ENCODE peak calls at places on chromosome 19, in ten cellular contexts. One of them, this sample, is unnamed.

GRCh38 chr19:44985445-44985844 is 15.8 kb upstream of the RELB start:
- DNase-seq in IMR-90: no peak
- DNase-seq in WERI-Rb-1: no peak
- DNase-seq in ovary: no peak
- DNase-seq in breast epithelium: no peak
- DNase-seq in colonic mucosa: no peak
- DNase-seq in pancreas: no peak
- DNase-seq in naive thymus-derived CD4-positive, alpha-beta T cell: no peak
- DNase-seq in left ventricle myocardium inferior: no peak
- DNase-seq in OCI-LY7: no peak
- DNase-seq in this sample: no peak

GRCh38 chr19:18586311-18586710 is 2.3 kb upstream of the REX1BD start:
- DNase-seq in IMR-90: no peak
- DNase-seq in WERI-Rb-1: no peak
- DNase-seq in ovary: no peak
- DNase-seq in breast epithelium: no peak
- DNase-seq in colonic mucosa: no peak
- DNase-seq in pancreas: no peak
- DNase-seq in naive thymus-derived CD4-positive, alpha-beta T cell: no peak
- DNase-seq in left ventricle myocardium inferior: no peak
- DNase-seq in OCI-LY7: peak; percentile 62
- DNase-seq in this sample: no peak

GRCh38 chr19:12733369-12733896 is 1.1 kb downstream of the TRIR start:
- DNase-seq in IMR-90: peak; percentile 45
- DNase-seq in WERI-Rb-1: peak; percentile 58
- DNase-seq in ovary: no peak
- DNase-seq in breast epithelium: no peak
- DNase-seq in colonic mucosa: peak; percentile 28
- DNase-seq in pancreas: no peak
- DNase-seq in naive thymus-derived CD4-positive, alpha-beta T cell: no peak
- DNase-seq in left ventricle myocardium inferior: no peak
- DNase-seq in OCI-LY7: peak; percentile 74
- DNase-seq in this sample: no peak

GRCh38 chr19:22603518-22604440 is 30.3 kb upstream of the ZNF492 start:
- DNase-seq in IMR-90: no peak
- DNase-seq in WERI-Rb-1: no peak
- DNase-seq in ovary: no peak
- DNase-seq in breast epithelium: no peak
- DNase-seq in colonic mucosa: no peak
- DNase-seq in pancreas: no peak
- DNase-seq in naive thymus-derived CD4-positive, alpha-beta T cell: no peak
- DNase-seq in left ventricle myocardium inferior: no peak
- DNase-seq in OCI-LY7: no peak
- DNase-seq in this sample: no peak

GRCh38 chr19:45440873-45441654 is 17.3 kb upstream of the ERCC1 start:
- DNase-seq in IMR-90: peak; percentile 57
- DNase-seq in WERI-Rb-1: peak; percentile 51
- DNase-seq in ovary: no peak
- DNase-seq in breast epithelium: no peak
- DNase-seq in colonic mucosa: no peak
- DNase-seq in pancreas: no peak
- DNase-seq in naive thymus-derived CD4-positive, alpha-beta T cell: no peak
- DNase-seq in left ventricle myocardium inferior: no peak
- DNase-seq in OCI-LY7: no peak
- DNase-seq in this sample: no peak

GRCh38 chr19:35090795-35091214 is 24.8 kb upstream of the FXYD3 start:
- DNase-seq in IMR-90: no peak
- DNase-seq in WERI-Rb-1: peak; percentile 27
- DNase-seq in ovary: no peak
- DNase-seq in breast epithelium: no peak
- DNase-seq in colonic mucosa: no peak
- DNase-seq in pancreas: peak; percentile 76
- DNase-seq in naive thymus-derived CD4-positive, alpha-beta T cell: no peak
- DNase-seq in left ventricle myocardium inferior: no peak
- DNase-seq in OCI-LY7: no peak
- DNase-seq in this sample: no peak

GRCh38 chr19:43525836-43526771 is 897 bp downstream of the ETHE1 start:
- DNase-seq in IMR-90: peak; percentile 9
- DNase-seq in WERI-Rb-1: no peak
- DNase-seq in ovary: peak; percentile 42
- DNase-seq in breast epithelium: no peak
- DNase-seq in colonic mucosa: peak; percentile 87
- DNase-seq in pancreas: no peak
- DNase-seq in naive thymus-derived CD4-positive, alpha-beta T cell: no peak
- DNase-seq in left ventricle myocardium inferior: peak; percentile 20
- DNase-seq in OCI-LY7: no peak
- DNase-seq in this sample: no peak

GRCh38 chr19:8307965-8308866 is at the start of gene CD320:
- DNase-seq in IMR-90: peak; percentile 87
- DNase-seq in WERI-Rb-1: peak; percentile 91
- DNase-seq in ovary: peak; percentile 89
- DNase-seq in breast epithelium: peak; percentile 85
- DNase-seq in colonic mucosa: peak; percentile 93
- DNase-seq in pancreas: peak; percentile 85
- DNase-seq in naive thymus-derived CD4-positive, alpha-beta T cell: peak; percentile 84
- DNase-seq in left ventricle myocardium inferior: peak; percentile 92
- DNase-seq in OCI-LY7: peak; percentile 90
- DNase-seq in this sample: peak; percentile 90

GRCh38 chr19:38318595-38319142 is 976 bp upstream of the KCNK6 start:
- DNase-seq in IMR-90: no peak
- DNase-seq in WERI-Rb-1: no peak
- DNase-seq in ovary: no peak
- DNase-seq in breast epithelium: no peak
- DNase-seq in colonic mucosa: no peak
- DNase-seq in pancreas: no peak
- DNase-seq in naive thymus-derived CD4-positive, alpha-beta T cell: no peak
- DNase-seq in left ventricle myocardium inferior: peak; percentile 55
- DNase-seq in OCI-LY7: no peak
- DNase-seq in this sample: no peak

GRCh38 chr19:5434970-5435641 is 20.1 kb upstream of the ZNRF4 start:
- DNase-seq in IMR-90: peak; percentile 94
- DNase-seq in WERI-Rb-1: no peak
- DNase-seq in ovary: no peak
- DNase-seq in breast epithelium: no peak
- DNase-seq in colonic mucosa: no peak
- DNase-seq in pancreas: no peak
- DNase-seq in naive thymus-derived CD4-positive, alpha-beta T cell: no peak
- DNase-seq in left ventricle myocardium inferior: no peak
- DNase-seq in OCI-LY7: no peak
- DNase-seq in this sample: no peak

GRCh38 chr19:45939792-45940514 is 25.4 kb upstream of the NANOS2 start:
- DNase-seq in IMR-90: no peak
- DNase-seq in WERI-Rb-1: no peak
- DNase-seq in ovary: no peak
- DNase-seq in breast epithelium: no peak
- DNase-seq in colonic mucosa: no peak
- DNase-seq in pancreas: no peak
- DNase-seq in naive thymus-derived CD4-positive, alpha-beta T cell: no peak
- DNase-seq in left ventricle myocardium inferior: no peak
- DNase-seq in OCI-LY7: no peak
- DNase-seq in this sample: no peak

GRCh38 chr19:10708261-10708660 is 7.0 kb downstream of the QTRT1 start:
- DNase-seq in IMR-90: no peak
- DNase-seq in WERI-Rb-1: no peak
- DNase-seq in ovary: no peak
- DNase-seq in breast epithelium: no peak
- DNase-seq in colonic mucosa: no peak
- DNase-seq in pancreas: no peak
- DNase-seq in naive thymus-derived CD4-positive, alpha-beta T cell: no peak
- DNase-seq in left ventricle myocardium inferior: no peak
- DNase-seq in OCI-LY7: no peak
- DNase-seq in this sample: no peak

GRCh38 chr19:7516281-7516862 is 469 bp downstream of the ZNF358 start:
- DNase-seq in IMR-90: no peak
- DNase-seq in WERI-Rb-1: no peak
- DNase-seq in ovary: peak; percentile 25
- DNase-seq in breast epithelium: no peak
- DNase-seq in colonic mucosa: no peak
- DNase-seq in pancreas: no peak
- DNase-seq in naive thymus-derived CD4-positive, alpha-beta T cell: no peak
- DNase-seq in left ventricle myocardium inferior: no peak
- DNase-seq in OCI-LY7: no peak
- DNase-seq in this sample: no peak

GRCh38 chr19:47097396-47098217 is 16.0 kb downstream of the ZC3H4 start:
- DNase-seq in IMR-90: no peak
- DNase-seq in WERI-Rb-1: peak; percentile 81
- DNase-seq in ovary: no peak
- DNase-seq in breast epithelium: no peak
- DNase-seq in colonic mucosa: peak; percentile 42
- DNase-seq in pancreas: no peak
- DNase-seq in naive thymus-derived CD4-positive, alpha-beta T cell: no peak
- DNase-seq in left ventricle myocardium inferior: peak; percentile 50
- DNase-seq in OCI-LY7: no peak
- DNase-seq in this sample: no peak

GRCh38 chr19:15198006-15198356 is 2.8 kb downstream of the NOTCH3 start:
- DNase-seq in IMR-90: no peak
- DNase-seq in WERI-Rb-1: no peak
- DNase-seq in ovary: no peak
- DNase-seq in breast epithelium: no peak
- DNase-seq in colonic mucosa: peak; percentile 38
- DNase-seq in pancreas: no peak
- DNase-seq in naive thymus-derived CD4-positive, alpha-beta T cell: no peak
- DNase-seq in left ventricle myocardium inferior: no peak
- DNase-seq in OCI-LY7: no peak
- DNase-seq in this sample: no peak

GRCh38 chr19:13066231-13066630 is 36.4 kb downstream of the LYL1 start:
- DNase-seq in IMR-90: no peak
- DNase-seq in WERI-Rb-1: no peak
- DNase-seq in ovary: no peak
- DNase-seq in breast epithelium: no peak
- DNase-seq in colonic mucosa: no peak
- DNase-seq in pancreas: no peak
- DNase-seq in naive thymus-derived CD4-positive, alpha-beta T cell: no peak
- DNase-seq in left ventricle myocardium inferior: no peak
- DNase-seq in OCI-LY7: no peak
- DNase-seq in this sample: no peak

GRCh38 chr19:44757735-44758505 is 9.4 kb downstream of the BCL3 start:
- DNase-seq in IMR-90: peak; percentile 63
- DNase-seq in WERI-Rb-1: no peak
- DNase-seq in ovary: peak; percentile 76
- DNase-seq in breast epithelium: no peak
- DNase-seq in colonic mucosa: no peak
- DNase-seq in pancreas: peak; percentile 56
- DNase-seq in naive thymus-derived CD4-positive, alpha-beta T cell: no peak
- DNase-seq in left ventricle myocardium inferior: peak; percentile 88
- DNase-seq in OCI-LY7: no peak
- DNase-seq in this sample: no peak

GRCh38 chr19:39502640-39503417 is 4.1 kb downstream of the DLL3 start:
- DNase-seq in IMR-90: peak; percentile 73
- DNase-seq in WERI-Rb-1: peak; percentile 76
- DNase-seq in ovary: peak; percentile 41
- DNase-seq in breast epithelium: no peak
- DNase-seq in colonic mucosa: peak; percentile 59
- DNase-seq in pancreas: peak; percentile 35
- DNase-seq in naive thymus-derived CD4-positive, alpha-beta T cell: peak; percentile 78
- DNase-seq in left ventricle myocardium inferior: peak; percentile 52
- DNase-seq in OCI-LY7: peak; percentile 92
- DNase-seq in this sample: peak; percentile 86

GRCh38 chr19:11208526-11209471 is 11.5 kb upstream of the KANK2 start:
- DNase-seq in IMR-90: no peak
- DNase-seq in WERI-Rb-1: no peak
- DNase-seq in ovary: no peak
- DNase-seq in breast epithelium: no peak
- DNase-seq in colonic mucosa: no peak
- DNase-seq in pancreas: no peak
- DNase-seq in naive thymus-derived CD4-positive, alpha-beta T cell: no peak
- DNase-seq in left ventricle myocardium inferior: no peak
- DNase-seq in OCI-LY7: no peak
- DNase-seq in this sample: no peak

GRCh38 chr19:48683349-48683748 is 10.5 kb upstream of the NTN5 start:
- DNase-seq in IMR-90: peak; percentile 19
- DNase-seq in WERI-Rb-1: no peak
- DNase-seq in ovary: peak; percentile 43
- DNase-seq in breast epithelium: no peak
- DNase-seq in colonic mucosa: no peak
- DNase-seq in pancreas: no peak
- DNase-seq in naive thymus-derived CD4-positive, alpha-beta T cell: no peak
- DNase-seq in left ventricle myocardium inferior: peak; percentile 66
- DNase-seq in OCI-LY7: peak; percentile 57
- DNase-seq in this sample: peak; percentile 22

GRCh38 chr19:45171211-45171623 is 6.8 kb downstream of the TRAPPC6A start:
- DNase-seq in IMR-90: no peak
- DNase-seq in WERI-Rb-1: no peak
- DNase-seq in ovary: no peak
- DNase-seq in breast epithelium: no peak
- DNase-seq in colonic mucosa: no peak
- DNase-seq in pancreas: no peak
- DNase-seq in naive thymus-derived CD4-positive, alpha-beta T cell: no peak
- DNase-seq in left ventricle myocardium inferior: no peak
- DNase-seq in OCI-LY7: no peak
- DNase-seq in this sample: peak; percentile 88

GRCh38 chr19:51508059-51508733 is 6.6 kb upstream of the SIGLEC12 start:
- DNase-seq in IMR-90: no peak
- DNase-seq in WERI-Rb-1: no peak
- DNase-seq in ovary: no peak
- DNase-seq in breast epithelium: no peak
- DNase-seq in colonic mucosa: no peak
- DNase-seq in pancreas: no peak
- DNase-seq in naive thymus-derived CD4-positive, alpha-beta T cell: no peak
- DNase-seq in left ventricle myocardium inferior: no peak
- DNase-seq in OCI-LY7: no peak
- DNase-seq in this sample: no peak
- H3K36me3 ChIP-seq in IMR-90: no peaks in the 10 kb centered on the region
- H3K36me3 ChIP-seq in WERI-Rb-1: no peaks in the 10 kb centered on the region
- H3K36me3 ChIP-seq in ovary: no peaks in the 10 kb centered on the region
- H3K36me3 ChIP-seq in breast epithelium: no peaks in the 10 kb centered on the region
- H3K36me3 ChIP-seq in colonic mucosa: no peaks in the 10 kb centered on the region
- H3K36me3 ChIP-seq in pancreas: no peaks in the 10 kb centered on the region
- H3K36me3 ChIP-seq in naive thymus-derived CD4-positive, alpha-beta T cell: no peaks in the 10 kb centered on the region
- H3K36me3 ChIP-seq in left ventricle myocardium inferior: no peaks in the 10 kb centered on the region
- H3K36me3 ChIP-seq in OCI-LY7: no peaks in the 10 kb centered on the region
- H3K36me3 ChIP-seq in this sample: no peaks in the 10 kb centered on the region

GRCh38 chr19:36851898-36852297 is 1.2 kb downstream of the ZNF345 start:
- DNase-seq in IMR-90: no peak
- DNase-seq in WERI-Rb-1: no peak
- DNase-seq in ovary: no peak
- DNase-seq in breast epithelium: no peak
- DNase-seq in colonic mucosa: no peak
- DNase-seq in pancreas: no peak
- DNase-seq in naive thymus-derived CD4-positive, alpha-beta T cell: no peak
- DNase-seq in left ventricle myocardium inferior: no peak
- DNase-seq in OCI-LY7: no peak
- DNase-seq in this sample: no peak
- H3K4me3 ChIP-seq in IMR-90: no peak overlapping the region
- H3K4me3 ChIP-seq in WERI-Rb-1: peak overlapping the region; percentile 83
- H3K4me3 ChIP-seq in ovary: no peak overlapping the region
- H3K4me3 ChIP-seq in breast epithelium: peak overlapping the region; percentile 84
- H3K4me3 ChIP-seq in colonic mucosa: no peak overlapping the region
- H3K4me3 ChIP-seq in pancreas: no peak overlapping the region
- H3K4me3 ChIP-seq in naive thymus-derived CD4-positive, alpha-beta T cell: no peak overlapping the region
- H3K4me3 ChIP-seq in left ventricle myocardium inferior: peak overlapping the region; percentile 89
- H3K4me3 ChIP-seq in OCI-LY7: peak overlapping the region; percentile 73
- H3K4me3 ChIP-seq in this sample: peak overlapping the region; percentile 96

GRCh38 chr19:30464162-30464561 is 92.0 kb downstream of the ZNF536 start:
- DNase-seq in IMR-90: no peak
- DNase-seq in WERI-Rb-1: no peak
- DNase-seq in ovary: no peak
- DNase-seq in breast epithelium: no peak
- DNase-seq in colonic mucosa: no peak
- DNase-seq in pancreas: no peak
- DNase-seq in naive thymus-derived CD4-positive, alpha-beta T cell: no peak
- DNase-seq in left ventricle myocardium inferior: no peak
- DNase-seq in OCI-LY7: no peak
- DNase-seq in this sample: no peak
- H3K27ac ChIP-seq in IMR-90: no peak overlapping the region
- H3K27ac ChIP-seq in WERI-Rb-1: no peak overlapping the region
- H3K27ac ChIP-seq in ovary: no peak overlapping the region
- H3K27ac ChIP-seq in breast epithelium: no peak overlapping the region
- H3K27ac ChIP-seq in colonic mucosa: no peak overlapping the region
- H3K27ac ChIP-seq in pancreas: no peak overlapping the region
- H3K27ac ChIP-seq in naive thymus-derived CD4-positive, alpha-beta T cell: no peak overlapping the region
- H3K27ac ChIP-seq in left ventricle myocardium inferior: no peak overlapping the region
- H3K27ac ChIP-seq in OCI-LY7: no peak overlapping the region
- H3K27ac ChIP-seq in this sample: no peak overlapping the region

GRCh38 chr19:16529466-16530144 is 12.6 kb downstream of the CHERP start:
- DNase-seq in IMR-90: no peak
- DNase-seq in WERI-Rb-1: no peak
- DNase-seq in ovary: no peak
- DNase-seq in breast epithelium: no peak
- DNase-seq in colonic mucosa: no peak
- DNase-seq in pancreas: no peak
- DNase-seq in naive thymus-derived CD4-positive, alpha-beta T cell: no peak
- DNase-seq in left ventricle myocardium inferior: no peak
- DNase-seq in OCI-LY7: no peak
- DNase-seq in this sample: no peak
- H3K36me3 ChIP-seq in IMR-90: peaks cover 88% of the 10 kb centered on the region
- H3K36me3 ChIP-seq in WERI-Rb-1: peaks cover 97% of the 10 kb centered on the region
- H3K36me3 ChIP-seq in ovary: peaks cover 3% of the 10 kb centered on the region
- H3K36me3 ChIP-seq in breast epithelium: peaks cover 36% of the 10 kb centered on the region
- H3K36me3 ChIP-seq in colonic mucosa: peaks cover 39% of the 10 kb centered on the region
- H3K36me3 ChIP-seq in pancreas: peaks cover 88% of the 10 kb centered on the region
- H3K36me3 ChIP-seq in naive thymus-derived CD4-positive, alpha-beta T cell: peaks cover 35% of the 10 kb centered on the region
- H3K36me3 ChIP-seq in left ventricle myocardium inferior: peaks cover 100% of the 10 kb centered on the region
- H3K36me3 ChIP-seq in OCI-LY7: peaks cover 98% of the 10 kb centered on the region
- H3K36me3 ChIP-seq in this sample: peaks cover 91% of the 10 kb centered on the region